ENCODE peak calls at places on chromosomes 4 and X, in six cellular contexts. V, R, J, P, O and I are unnamed samples.

GRCh38 chr4:10154241-10154640 is 37.6 kb upstream of the WDR1 start:
- DNase-seq in V (no peak), R (no peak), J (no peak), P (no peak), O (no peak), I (no peak)

GRCh38 chr4:24770111-24770584 is 25.2 kb upstream of the SOD3 start:
- DNase-seq in V (no peak), R (peak; percentile 97), J (no peak), P (peak; percentile 21), O (peak; percentile 84), I (no peak)

GRCh38 chr4:167274346-167274745 is 40.1 kb upstream of the SPOCK3 start:
- DNase-seq in V (no peak), R (no peak), J (no peak), P (no peak), O (peak; percentile 23), I (no peak)

GRCh38 chrX:24398766-24399165 is 38.3 kb downstream of the SUPT20HL1 start:
- DNase-seq in V (no peak), R (no peak), J (no peak), P (no peak), O (no peak), I (no peak)

GRCh38 chr4:18535948-18536347 is 514.4 kb upstream of the LCORL start:
- DNase-seq in V (no peak), R (no peak), J (no peak), P (no peak), O (no peak), I (no peak)

GRCh38 chr4:76308548-76308947 is 2.0 kb downstream of the STBD1 start:
- DNase-seq in V (peak; percentile 56), R (no peak), J (no peak), P (no peak), O (no peak), I (no peak)

GRCh38 chr4:76772498-76773106 is 125.3 kb downstream of the SOWAHB start:
- DNase-seq in V (no peak), R (peak; percentile 87), J (no peak), P (no peak), O (peak; percentile 73), I (no peak)

GRCh38 chr4:36590343-36590742 is 308.9 kb downstream of the DTHD1 start:
- DNase-seq in V (no peak), R (no peak), J (no peak), P (no peak), O (no peak), I (no peak)

GRCh38 chrX:14694631-14695030 is 165.3 kb downstream of the GLRA2 start:
- DNase-seq in V (no peak), R (peak; percentile 42), J (no peak), P (no peak), O (no peak), I (no peak)

GRCh38 chr4:5881340-5881739 is 11.5 kb downstream of the CRMP1 start:
- DNase-seq in V (no peak), R (peak; percentile 6), J (no peak), P (no peak), O (no peak), I (no peak)

GRCh38 chr4:79294064-79294463 is 31.8 kb downstream of the NAA11 start:
- DNase-seq in V (no peak), R (no peak), J (no peak), P (no peak), O (no peak), I (no peak)

GRCh38 chrX:40097492-40098263 is at the start of gene BCOR:
- DNase-seq in V (peak; percentile 48), R (peak; percentile 58), J (no peak), P (no peak), O (peak; percentile 78), I (peak; percentile 77)

GRCh38 chr4:87985097-87985886 is 9.8 kb downstream of the SPP1 start:
- DNase-seq in V (no peak), R (peak; percentile 35), J (no peak), P (no peak), O (peak; percentile 64), I (peak; percentile 81)

GRCh38 chr4:87038837-87039715 is 104.3 kb downstream of the AFF1 start:
- DNase-seq in V (peak; percentile 88), R (peak; percentile 91), J (peak; percentile 80), P (no peak), O (peak; percentile 95), I (peak; percentile 61)

GRCh38 chrX:12984629-12985303 is 9.9 kb downstream of the TMSB4X start:
- DNase-seq in V (no peak), R (peak; percentile 35), J (no peak), P (no peak), O (no peak), I (no peak)

GRCh38 chr4:140876597-140877364 is 120.6 kb upstream of the TBC1D9 start:
- DNase-seq in V (no peak), R (peak; percentile 66), J (no peak), P (no peak), O (no peak), I (no peak)

GRCh38 chr4:1764670-1765069 is 28.4 kb upstream of the FGFR3 start:
- DNase-seq in V (no peak), R (no peak), J (no peak), P (no peak), O (no peak), I (no peak)

GRCh38 chr4:1767058-1767769 is 25.9 kb upstream of the FGFR3 start:
- DNase-seq in V (no peak), R (peak; percentile 2), J (peak; percentile 83), P (no peak), O (no peak), I (peak; percentile 69)

GRCh38 chr4:1767770-1768366 is 25.2 kb upstream of the FGFR3 start:
- DNase-seq in V (no peak), R (peak; percentile 8), J (no peak), P (peak; percentile 43), O (peak; percentile 52), I (peak; percentile 86)

GRCh38 chr4:1765409-1766335 is 27.4 kb upstream of the FGFR3 start:
- DNase-seq in V (no peak), R (no peak), J (no peak), P (no peak), O (no peak), I (no peak)

GRCh38 chr4:1766336-1767057 is 26.6 kb upstream of the FGFR3 start:
- DNase-seq in V (no peak), R (no peak), J (peak; percentile 62), P (no peak), O (no peak), I (peak; percentile 70)
- H4K91ac ChIP-seq in V (no peak overlapping the region), R (no peak overlapping the region), J (no peak overlapping the region), P (peak overlapping the region; percentile 12), O (peak overlapping the region; percentile 28), I (no peak overlapping the region)

GRCh38 chrX:2629316-2630168 is 61.6 kb upstream of the CD99 start:
- DNase-seq in V (no peak), R (no peak), J (no peak), P (no peak), O (no peak), I (no peak)
- H3K4me2 ChIP-seq in V (no peak overlapping the region), R (no peak overlapping the region), J (no peak overlapping the region), P (no peak overlapping the region), O (no peak overlapping the region), I (no peak overlapping the region)

GRCh38 chr4:183686461-183686860 is 27.4 kb downstream of the TRAPPC11 start:
- DNase-seq in V (no peak), R (no peak), J (no peak), P (no peak), O (no peak), I (no peak)
- H4K91ac ChIP-seq in V (no peak overlapping the region), R (no peak overlapping the region), J (no peak overlapping the region), P (no peak overlapping the region), O (no peak overlapping the region), I (no peak overlapping the region)

DNA sequence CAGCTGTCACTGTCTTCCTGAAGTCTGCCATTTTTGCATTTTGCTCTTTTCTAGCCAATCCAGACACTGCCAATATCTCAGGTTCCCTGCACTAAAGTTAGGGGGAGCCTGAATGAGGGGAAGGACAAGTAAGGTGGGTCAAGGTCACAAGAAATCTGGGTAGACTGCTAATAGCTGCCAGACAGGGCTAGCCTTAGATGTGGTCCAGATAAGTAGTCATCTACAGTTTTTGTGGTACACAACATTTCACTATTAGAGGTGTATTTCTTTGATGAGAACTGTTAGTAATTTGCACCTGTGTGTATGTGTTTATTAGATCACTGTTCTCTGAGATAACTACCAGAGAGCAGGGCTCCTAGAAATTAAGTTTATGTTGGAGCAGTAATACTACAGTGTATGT is 9.4 kb downstream of the LHFPL1 start:
- DNase-seq in V (no peak), R (no peak), J (no peak), P (no peak), O (no peak), I (no peak)
- H3K4me2 ChIP-seq in V (no peak overlapping the region), R (no peak overlapping the region), J (no peak overlapping the region), P (no peak overlapping the region), O (no peak overlapping the region), I (no peak overlapping the region)